ENCODE peak calls at places on chromosomes 3 and 15, in four cellular contexts. One of them, this sample, is unnamed.

GRCh38 chr3:96213393-96213792 is 601.0 kb upstream of the EPHA6 start:
- DNase-seq in HFF-Myc: no peak
- DNase-seq in omental fat pad: no peak
- DNase-seq in GM12865: no peak
- DNase-seq in this sample: no peak

GRCh38 chr3:153835540-153835939 is 285.6 kb upstream of the ARHGEF26 start:
- DNase-seq in HFF-Myc: no peak
- DNase-seq in omental fat pad: no peak
- DNase-seq in GM12865: peak; percentile 18
- DNase-seq in this sample: no peak

GRCh38 chr15:42133356-42133755 is 23.1 kb downstream of the PLA2G4F start:
- DNase-seq in HFF-Myc: no peak
- DNase-seq in omental fat pad: no peak
- DNase-seq in GM12865: no peak
- DNase-seq in this sample: no peak

GRCh38 chr3:117669761-117670160 is 960.2 kb downstream of the TUSC7 start:
- DNase-seq in HFF-Myc: no peak
- DNase-seq in omental fat pad: no peak
- DNase-seq in GM12865: no peak
- DNase-seq in this sample: no peak

GRCh38 chr3:66418432-66419052 is 82.3 kb downstream of the LRIG1 start:
- DNase-seq in HFF-Myc: no peak
- DNase-seq in omental fat pad: no peak
- DNase-seq in GM12865: no peak
- DNase-seq in this sample: no peak

GRCh38 chr15:57301307-57301706 is 75.0 kb upstream of the CGNL1 start:
- DNase-seq in HFF-Myc: no peak
- DNase-seq in omental fat pad: no peak
- DNase-seq in GM12865: peak; percentile 32
- DNase-seq in this sample: no peak

GRCh38 chr3:31767920-31768319 is 213.1 kb downstream of the OSBPL10 start:
- DNase-seq in HFF-Myc: no peak
- DNase-seq in omental fat pad: no peak
- DNase-seq in GM12865: no peak
- DNase-seq in this sample: no peak

GRCh38 chr3:72274511-72275295 is 489.8 kb upstream of the PROK2 start:
- DNase-seq in HFF-Myc: no peak
- DNase-seq in omental fat pad: no peak
- DNase-seq in GM12865: peak; percentile 59
- DNase-seq in this sample: no peak

GRCh38 chr3:117010316-117010715 is 300.7 kb downstream of the TUSC7 start:
- DNase-seq in HFF-Myc: no peak
- DNase-seq in omental fat pad: no peak
- DNase-seq in GM12865: no peak
- DNase-seq in this sample: no peak

GRCh38 chr15:87954783-87955182 is 301.8 kb downstream of the NTRK3 start:
- DNase-seq in HFF-Myc: no peak
- DNase-seq in omental fat pad: no peak
- DNase-seq in GM12865: no peak
- DNase-seq in this sample: no peak

GRCh38 chr3:165874663-165875489 is 37.7 kb upstream of the BCHE start:
- DNase-seq in HFF-Myc: no peak
- DNase-seq in omental fat pad: no peak
- DNase-seq in GM12865: no peak
- DNase-seq in this sample: no peak

GRCh38 chr15:80482686-80483085 is 78.5 kb downstream of the ARNT2 start:
- DNase-seq in HFF-Myc: no peak
- DNase-seq in omental fat pad: no peak
- DNase-seq in GM12865: no peak
- DNase-seq in this sample: no peak

GRCh38 chr15:53378096-53378620 is 381.3 kb downstream of the WDR72 start:
- DNase-seq in HFF-Myc: no peak
- DNase-seq in omental fat pad: no peak
- DNase-seq in GM12865: no peak
- DNase-seq in this sample: no peak

GRCh38 chr3:9069971-9070370 is 106.7 kb upstream of the RAD18 start:
- DNase-seq in HFF-Myc: no peak
- DNase-seq in omental fat pad: no peak
- DNase-seq in GM12865: no peak
- DNase-seq in this sample: no peak

GRCh38 chr3:134462236-134463059 is 23.3 kb downstream of the ANAPC13 start:
- DNase-seq in HFF-Myc: no peak
- DNase-seq in omental fat pad: no peak
- DNase-seq in GM12865: no peak
- DNase-seq in this sample: no peak

GRCh38 chr3:192745150-192745549 is 17.8 kb upstream of the FGF12 start:
- DNase-seq in HFF-Myc: no peak
- DNase-seq in omental fat pad: no peak
- DNase-seq in GM12865: no peak
- DNase-seq in this sample: no peak

GRCh38 chr3:13019243-13019701 is 54.0 kb downstream of the IQSEC1 start:
- DNase-seq in HFF-Myc: peak; percentile 76
- DNase-seq in omental fat pad: no peak
- DNase-seq in GM12865: no peak
- DNase-seq in this sample: no peak

GRCh38 chr3:174810256-174810655 is 48.9 kb upstream of the NAALADL2 start:
- DNase-seq in HFF-Myc: no peak
- DNase-seq in omental fat pad: no peak
- DNase-seq in GM12865: no peak
- DNase-seq in this sample: no peak

DNA sequence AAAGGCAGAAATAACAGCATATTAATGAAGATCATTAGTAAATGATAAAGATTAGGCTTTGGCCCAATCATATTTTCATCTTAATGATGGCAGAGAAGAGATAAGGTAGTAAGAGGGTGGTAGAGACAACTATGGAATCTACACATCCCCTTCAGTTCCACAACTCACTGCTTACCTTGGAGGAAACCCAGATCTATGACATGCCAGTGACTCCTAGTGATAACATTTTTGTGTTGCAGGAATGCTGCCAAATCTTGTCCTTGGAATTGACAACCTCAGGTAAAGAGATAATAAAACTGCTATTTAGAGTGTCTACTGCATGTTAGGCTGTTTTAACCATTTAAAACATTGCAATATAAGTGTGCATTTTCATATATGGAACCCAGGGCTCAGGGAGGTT is 347.5 kb upstream of the ARPP21 start:
- DNase-seq in HFF-Myc: no peak
- DNase-seq in omental fat pad: no peak
- DNase-seq in GM12865: no peak
- DNase-seq in this sample: no peak
- TF ChIP-seq CTCF in HFF-Myc: no peak
- TF ChIP-seq CTCF in omental fat pad: no peak
- TF ChIP-seq CTCF in GM12865: no peak
- TF ChIP-seq CTCF in this sample: no peak

GRCh38 chr3:119808244-119808643 is 26.3 kb downstream of the NR1I2 start:
- DNase-seq in HFF-Myc: no peak
- DNase-seq in omental fat pad: no peak
- DNase-seq in GM12865: no peak
- DNase-seq in this sample: no peak

GRCh38 chr3:119812491-119813058 is 30.7 kb downstream of the NR1I2 start:
- DNase-seq in HFF-Myc: no peak
- DNase-seq in omental fat pad: no peak
- DNase-seq in GM12865: no peak
- DNase-seq in this sample: no peak

GRCh38 chr3:119808843-119809242 is 26.9 kb downstream of the NR1I2 start:
- DNase-seq in HFF-Myc: no peak
- DNase-seq in omental fat pad: no peak
- DNase-seq in GM12865: no peak
- DNase-seq in this sample: no peak

GRCh38 chr3:119809249-119810017 is 27.5 kb downstream of the NR1I2 start:
- DNase-seq in HFF-Myc: no peak
- DNase-seq in omental fat pad: no peak
- DNase-seq in GM12865: peak; percentile 72
- DNase-seq in this sample: no peak

GRCh38 chr3:119810018-119810435 is 28.1 kb downstream of the NR1I2 start:
- DNase-seq in HFF-Myc: peak; percentile 22
- DNase-seq in omental fat pad: no peak
- DNase-seq in GM12865: peak; percentile 92
- DNase-seq in this sample: peak; percentile 27
- TF ChIP-seq CTCF in HFF-Myc: peak; percentile 34
- TF ChIP-seq CTCF in omental fat pad: no peak
- TF ChIP-seq CTCF in GM12865: peak; percentile 54
- TF ChIP-seq CTCF in this sample: no peak

DNA sequence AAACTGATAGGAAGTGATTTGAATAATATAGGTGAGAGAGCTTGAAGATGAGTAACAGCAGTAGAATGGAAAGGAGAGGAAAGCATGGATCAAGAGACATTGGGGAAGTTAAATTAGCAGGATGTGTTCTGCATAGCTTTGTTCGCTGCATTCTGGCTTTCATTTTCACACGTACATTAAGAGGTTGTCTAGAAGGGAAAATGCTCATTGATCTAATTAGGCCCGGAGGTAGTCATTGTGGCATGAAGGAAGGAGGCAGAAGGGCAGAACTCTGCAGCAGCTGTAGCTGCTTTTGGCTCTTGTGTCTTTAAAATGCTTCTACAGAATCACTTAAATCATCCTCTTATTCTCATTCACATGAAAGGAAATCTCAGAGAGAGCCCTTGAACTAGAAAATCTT is 40.3 kb downstream of the KCNAB1 start:
- DNase-seq in HFF-Myc: no peak
- DNase-seq in omental fat pad: no peak
- DNase-seq in GM12865: peak; percentile 43
- DNase-seq in this sample: no peak
- TF ChIP-seq CTCF in HFF-Myc: no peak
- TF ChIP-seq CTCF in omental fat pad: no peak
- TF ChIP-seq CTCF in GM12865: no peak
- TF ChIP-seq CTCF in this sample: no peak

DNA sequence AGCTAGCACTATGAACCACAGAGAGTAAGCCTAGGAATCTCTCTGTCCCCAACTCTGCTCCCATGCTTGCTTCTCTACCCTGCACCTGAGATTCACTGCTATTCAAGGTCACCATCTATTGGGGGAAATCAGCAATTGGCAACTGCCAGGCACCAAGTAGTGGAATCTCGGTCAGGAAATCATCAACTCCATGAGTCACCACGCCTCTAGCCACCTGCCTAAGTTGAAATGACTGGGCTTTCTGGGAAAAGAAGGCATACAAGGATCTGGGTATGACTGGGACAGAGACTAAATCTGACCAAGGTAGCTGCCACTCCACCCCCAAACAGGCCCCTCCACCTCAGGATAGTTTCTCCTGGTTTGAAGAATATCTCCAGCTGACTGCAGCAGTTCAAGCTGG is 464.1 kb upstream of the CBLB start:
- DNase-seq in HFF-Myc: no peak
- DNase-seq in omental fat pad: no peak
- DNase-seq in GM12865: peak; percentile 64
- DNase-seq in this sample: no peak
- TF ChIP-seq CTCF in HFF-Myc: no peak
- TF ChIP-seq CTCF in omental fat pad: no peak
- TF ChIP-seq CTCF in GM12865: peak; percentile 3
- TF ChIP-seq CTCF in this sample: no peak

GRCh38 chr3:156862338-156862737 is 36.2 kb downstream of the LEKR1 start:
- DNase-seq in HFF-Myc: no peak
- DNase-seq in omental fat pad: no peak
- DNase-seq in GM12865: no peak
- DNase-seq in this sample: no peak

GRCh38 chr3:156867174-156867573 is 41.0 kb downstream of the LEKR1 start:
- DNase-seq in HFF-Myc: no peak
- DNase-seq in omental fat pad: no peak
- DNase-seq in GM12865: no peak
- DNase-seq in this sample: no peak

GRCh38 chr3:156860873-156861272 is 34.7 kb downstream of the LEKR1 start:
- DNase-seq in HFF-Myc: no peak
- DNase-seq in omental fat pad: no peak
- DNase-seq in GM12865: no peak
- DNase-seq in this sample: no peak

DNA sequence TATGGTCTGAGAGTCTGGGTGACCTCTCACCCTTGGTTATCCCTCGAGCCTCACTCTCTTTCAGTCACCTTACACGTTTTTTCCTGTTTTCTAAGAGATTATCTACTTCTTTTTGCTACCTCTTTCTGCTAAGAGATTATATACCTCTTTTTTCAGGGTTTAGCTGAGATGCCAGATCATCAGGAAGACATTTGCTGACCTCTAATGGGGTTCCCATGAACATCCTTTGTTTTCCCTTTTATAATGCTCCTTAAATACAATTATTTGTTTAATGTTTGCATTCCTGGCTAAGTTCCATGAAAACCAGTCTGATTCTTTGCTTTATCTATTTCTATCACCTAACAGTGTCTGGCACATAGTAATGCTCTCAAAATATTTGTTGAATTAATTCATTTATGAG is 39.6 kb downstream of the LEKR1 start:
- DNase-seq in HFF-Myc: no peak
- DNase-seq in omental fat pad: no peak
- DNase-seq in GM12865: no peak
- DNase-seq in this sample: no peak
- TF ChIP-seq CTCF in HFF-Myc: no peak
- TF ChIP-seq CTCF in omental fat pad: no peak
- TF ChIP-seq CTCF in GM12865: no peak
- TF ChIP-seq CTCF in this sample: no peak

GRCh38 chr15:55110446-55110845 is 86.3 kb downstream of the RSL24D1 start:
- DNase-seq in HFF-Myc: no peak
- DNase-seq in omental fat pad: no peak
- DNase-seq in GM12865: no peak
- DNase-seq in this sample: no peak
- TF ChIP-seq CTCF in HFF-Myc: no peak
- TF ChIP-seq CTCF in omental fat pad: no peak
- TF ChIP-seq CTCF in GM12865: no peak
- TF ChIP-seq CTCF in this sample: no peak

DNA sequence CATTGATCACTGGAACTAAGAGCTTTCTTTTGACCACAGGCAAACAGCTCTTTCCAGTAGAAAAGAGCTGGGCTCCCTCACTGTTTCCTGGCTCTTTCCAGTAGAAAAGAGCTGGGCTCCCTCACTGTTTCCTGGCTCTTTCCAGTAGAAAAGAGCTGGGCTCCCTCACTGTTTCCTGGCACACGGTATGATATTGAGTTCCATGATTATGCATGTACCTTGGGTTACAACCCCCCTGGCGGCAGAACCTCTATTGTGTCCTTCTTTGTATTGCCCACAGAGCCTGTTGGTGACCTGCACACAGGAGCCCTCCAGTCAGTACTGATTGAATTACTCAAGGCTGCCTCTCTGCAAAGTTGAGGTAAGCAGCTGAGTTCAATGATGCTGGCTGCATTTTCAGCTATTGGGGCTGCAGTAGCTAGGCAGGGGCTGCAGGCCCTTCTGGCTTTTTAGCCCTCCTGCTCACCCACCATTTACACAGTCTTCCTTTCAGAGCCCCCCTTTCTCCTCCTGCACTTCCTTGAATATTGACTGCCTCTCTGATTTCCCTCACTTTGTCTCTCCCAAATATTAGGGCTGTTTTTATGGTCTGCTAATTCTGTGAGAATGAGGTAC is 10.2 kb downstream of the ACKR2 start:
- DNase-seq in HFF-Myc: no peak
- DNase-seq in omental fat pad: no peak
- DNase-seq in GM12865: peak; percentile 14
- DNase-seq in this sample: no peak
- TF ChIP-seq CTCF in HFF-Myc: no peak
- TF ChIP-seq CTCF in omental fat pad: no peak
- TF ChIP-seq CTCF in GM12865: no peak
- TF ChIP-seq CTCF in this sample: no peak

This sample was measured in natural killer cell.